ENCODE peak calls at places on chromosome 5, in four cellular contexts. Y, F, G and I are unnamed samples.

GRCh38 chr5:141547488-141547887 is 58.6 kb downstream of the PCDHGC5 start:
- DNase-seq in Y (no peak), F (no peak), G (no peak), I (peak)

GRCh38 chr5:97142521-97143254 is at the start of gene LIX1:
- DNase-seq in F (peak), G (peak), Y (no peak), I (peak)

GRCh38 chr5:103217101-103217500 is 41.5 kb upstream of the MACIR start:
- DNase-seq in Y (no peak), F (no peak), G (no peak), I (no peak)

GRCh38 chr5:76787237-76787636 is 31.6 kb upstream of the F2RL1 start:
- DNase-seq in F (peak), G (no peak), Y (no peak), I (peak)

GRCh38 chr5:95846554-95847260 is 24.2 kb upstream of the GLRX start:
- DNase-seq in Y (no peak), F (peak), G (peak), I (peak)

GRCh38 chr5:96292582-96293247 is 140.3 kb downstream of the PCSK1 start:
- DNase-seq in Y (no peak), G (no peak), F (no peak), I (peak)

GRCh38 chr5:57834829-57835554 is 352.4 kb upstream of the ACTBL2 start:
- DNase-seq in Y (no peak), F (peak), G (no peak), I (peak)

GRCh38 chr5:137114529-137114928 is 384.6 kb downstream of the SPOCK1 start:
- DNase-seq in F (no peak), Y (no peak), G (no peak), I (peak)

GRCh38 chr5:112737472-112738179 is at the start of gene APC:
- DNase-seq in G (peak), F (peak), Y (peak), I (peak)
- H3K4me3 ChIP-seq in G (peak), F (peak), Y (peak), I (peak)

GRCh38 chr5:94785111-94785510 is 166.6 kb downstream of the SLF1 start:
- DNase-seq in Y (no peak), G (no peak), F (no peak), I (peak)
- TF ChIP-seq CTCF in Y (no peak), G (no peak), F (peak), I (peak)

GRCh38 chr5:159049844-159050318 is 49.8 kb downstream of the EBF1 start:
- DNase-seq in G (peak), F (no peak), Y (no peak), I (peak)
- H3K4me3 ChIP-seq in G (peak), F (no peak), Y (peak), I (no peak)

GRCh38 chr5:179267071-179267670 is 78.1 kb downstream of the ADAMTS2 start:
- DNase-seq in G (no peak), F (no peak), Y (peak), I (no peak)
- TF ChIP-seq CTCF in G (no peak), F (no peak), Y (no peak), I (no peak)

GRCh38 chr5:17258429-17258828 is 41.0 kb downstream of the BASP1 start:
- DNase-seq in Y (no peak), G (no peak), F (no peak), I (peak)
- H3K4me3 ChIP-seq in Y (no peak), G (no peak), F (no peak), I (no peak)